ENCODE peak calls at places on chromosomes 5 and 9, in eight cellular contexts. P is suprapubic skin; A is CD4-positive, CD25-positive, alpha-beta regulatory T cell; N is left ventricle myocardium inferior; F is tibial nerve; W is OCI-LY7; M is GM23248; Z is adipocyte. R is an unnamed sample. For H3K4me1, the result is how much of the 10 kb centered on the place peaks cover.

GRCh38 chr5:163585206-163585605 is 79.8 kb downstream of the MAT2B start:
- DNase-seq in P (no peak), A (no peak), N (no peak), F (no peak), W (no peak), M (peak), Z (no peak), R (no peak)

GRCh38 chr5:84088996-84089395 is 295.7 kb downstream of the EDIL3 start:
- DNase-seq in P (no peak), A (no peak), N (no peak), F (no peak), W (peak), M (peak), Z (peak), R (no peak)

GRCh38 chr9:125370786-125371185 is 109.2 kb downstream of the GAPVD1 start:
- DNase-seq in P (no peak), A (no peak), N (no peak), F (no peak), W (no peak), M (no peak), Z (no peak), R (no peak)

GRCh38 chr5:151492729-151493128 is 45.3 kb downstream of the SLC36A1 start:
- DNase-seq in P (no peak), A (no peak), N (no peak), F (no peak), W (no peak), M (peak), Z (peak), R (no peak)

GRCh38 chr9:69215774-69216482 is 41.9 kb downstream of the TJP2 start:
- DNase-seq in P (no peak), A (no peak), N (no peak), F (no peak), W (no peak), M (no peak), Z (no peak), R (no peak)

GRCh38 chr5:123752576-123752975 is 240.6 kb downstream of the CSNK1G3 start:
- DNase-seq in P (no peak), A (no peak), N (no peak), F (peak), W (no peak), M (peak), Z (peak), R (no peak)

GRCh38 chr5:97157689-97158088 is 15.3 kb upstream of the LIX1 start:
- DNase-seq in P (no peak), A (no peak), N (no peak), F (no peak), W (no peak), M (no peak), Z (no peak), R (no peak)

GRCh38 chr9:71636143-71636839 is 132.0 kb downstream of the CEMIP2 start:
- DNase-seq in P (no peak), A (no peak), N (no peak), F (no peak), W (no peak), M (no peak), Z (no peak), R (no peak)

GRCh38 chr5:144142030-144142825 is 28.2 kb downstream of the YIPF5 start:
- DNase-seq in P (no peak), A (no peak), N (no peak), F (no peak), W (peak), M (peak), Z (peak), R (no peak)

GRCh38 chr9:136759436-136760325 is 1.6 kb upstream of the LCN8 start:
- DNase-seq in P (no peak), A (no peak), N (no peak), F (no peak), W (no peak), M (no peak), Z (no peak), R (no peak)

GRCh38 chr5:135448796-135449507 is 1.8 kb upstream of the DCANP1 start:
- DNase-seq in P (no peak), A (no peak), N (no peak), F (no peak), W (no peak), M (no peak), Z (peak), R (no peak)

GRCh38 chr5:98031926-98032325 is 741.5 kb upstream of the RGMB start:
- DNase-seq in P (no peak), A (no peak), N (no peak), F (no peak), W (no peak), M (peak), Z (no peak), R (no peak)

GRCh38 chr9:72042928-72043327 is 17.5 kb downstream of the C9orf57 start:
- DNase-seq in P (no peak), A (no peak), N (no peak), F (no peak), W (no peak), M (no peak), Z (no peak), R (no peak)

GRCh38 chr5:1686066-1686802 is 113.4 kb downstream of the MRPL36 start:
- DNase-seq in P (no peak), A (no peak), N (no peak), F (no peak), W (no peak), M (no peak), Z (no peak), R (no peak)

GRCh38 chr9:100674419-100675122 is 96.7 kb downstream of the CAVIN4 start:
- DNase-seq in P (no peak), A (no peak), N (no peak), F (no peak), W (no peak), M (peak), Z (peak), R (no peak)

DNA sequence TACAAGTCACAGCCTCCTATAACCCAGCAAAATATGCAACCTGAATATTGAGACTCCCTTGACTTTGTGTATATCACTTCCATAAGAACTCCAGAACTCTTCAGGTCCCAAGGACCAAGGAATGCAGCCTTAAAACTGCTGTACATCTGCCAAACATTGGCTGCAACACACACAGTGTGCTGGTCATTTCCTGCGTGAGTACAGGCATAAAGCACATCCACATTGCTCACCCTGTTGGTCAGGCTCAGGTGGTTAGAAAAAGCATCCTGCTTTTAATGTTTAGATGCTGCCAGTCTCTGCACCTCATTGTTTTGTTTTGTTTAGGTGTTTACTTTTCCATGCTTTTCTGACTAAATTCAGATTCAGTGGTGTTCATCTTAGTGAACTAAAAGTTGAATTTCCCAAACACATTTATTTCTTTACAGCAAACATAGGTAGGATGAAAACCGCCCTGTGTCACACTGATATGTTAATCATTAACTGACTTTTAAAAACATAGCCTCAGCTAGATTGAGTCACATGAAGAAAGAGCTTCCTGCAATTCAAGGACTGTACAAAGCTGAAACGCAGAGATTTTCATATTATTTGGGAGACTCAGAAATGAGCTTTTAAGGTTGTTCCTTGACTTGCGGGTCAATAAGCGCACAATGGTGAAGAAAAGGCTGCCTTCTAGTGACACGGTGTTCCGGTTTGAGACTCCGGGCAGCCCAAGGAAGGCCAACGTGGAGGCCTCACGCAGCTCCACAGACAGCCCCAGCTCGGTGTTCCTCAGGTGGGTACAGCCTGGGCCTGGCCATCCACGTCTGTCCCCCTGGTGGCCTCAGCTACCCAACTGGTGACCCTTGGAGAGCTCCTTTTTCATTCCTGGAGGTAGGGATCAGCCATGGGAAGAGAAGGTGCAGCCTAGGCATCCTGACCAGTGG is 52.2 kb upstream of the GRAMD2B start:
- DNase-seq in P (no peak), A (no peak), N (no peak), F (no peak), W (no peak), M (peak), Z (no peak), R (no peak)
- H3K4me1 ChIP-seq in P (under half), A (under half), N (under half), F (under half), W (under half), M (under half), Z (under half), R (under half)

GRCh38 chr5:142222235-142222880 is 102.5 kb downstream of the SPRY4 start:
- DNase-seq in P (peak), A (no peak), N (no peak), F (no peak), W (no peak), M (no peak), Z (peak), R (no peak)
- H3K4me3 ChIP-seq in P (no peak), A (no peak), N (no peak), F (no peak), W (no peak), M (no peak), Z (no peak), R (no peak)

GRCh38 chr5:108451269-108451668 is 69.4 kb upstream of the FBXL17 start:
- DNase-seq in P (no peak), A (no peak), N (no peak), F (no peak), W (no peak), M (peak), Z (peak), R (no peak)
- H3K4me1 ChIP-seq in P (under half), A (under half), N (under half), F (under half), W (under half), M (under half), Z (under half), R (under half)

GRCh38 chr9:35650341-35651158 is at the start of gene SIT1:
- DNase-seq in P (peak), A (peak), N (no peak), F (no peak), W (peak), M (no peak), Z (no peak), R (peak)
- H3K4me3 ChIP-seq in P (peak), A (peak), N (no peak), F (no peak), W (peak), M (peak), Z (peak), R (peak)

DNA sequence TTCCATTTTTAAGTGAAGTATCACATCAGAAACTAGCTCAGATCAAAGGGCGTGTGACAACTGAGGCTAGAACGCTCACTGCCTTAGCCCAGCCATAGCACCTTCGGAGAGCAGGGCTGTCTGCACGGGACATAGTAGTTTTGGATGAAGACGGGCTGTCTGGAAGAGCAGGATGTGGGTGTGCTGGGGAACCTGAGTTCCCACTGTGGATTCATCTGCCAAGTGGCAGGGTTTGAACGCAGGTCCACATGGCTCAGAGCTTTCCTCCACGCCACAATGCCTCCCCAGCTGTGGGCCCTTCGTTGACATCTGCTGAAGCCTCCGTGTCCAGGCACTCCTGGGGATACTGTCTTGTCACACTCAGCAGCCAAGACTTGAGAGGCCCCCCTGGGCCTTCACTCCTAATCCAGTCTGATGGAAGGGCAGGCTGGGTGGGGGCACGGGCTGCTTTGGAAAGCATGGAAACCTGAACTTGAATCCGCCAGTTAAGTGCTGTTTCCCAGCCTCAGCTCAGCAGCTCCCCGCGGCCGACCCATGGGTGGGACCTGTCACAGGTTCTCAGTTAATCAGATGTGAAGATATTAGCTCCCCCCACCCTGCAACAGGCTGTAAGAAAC is 228.1 kb downstream of the FANCC start:
- DNase-seq in P (peak), A (no peak), N (no peak), F (no peak), W (no peak), M (no peak), Z (no peak), R (no peak)
- H3K4me1 ChIP-seq in P (half or more), A (under half), N (half or more), F (under half), W (under half), M (under half), Z (under half), R (under half)

GRCh38 chr5:171776176-171776575 is 9.4 kb upstream of the SMIM23 start:
- DNase-seq in P (no peak), A (no peak), N (no peak), F (no peak), W (no peak), M (no peak), Z (no peak), R (no peak)
- H3K4me3 ChIP-seq in P (no peak), A (no peak), N (no peak), F (no peak), W (no peak), M (no peak), Z (no peak), R (no peak)

GRCh38 chr9:2964485-2964884 is 120.6 kb upstream of the PUM3 start:
- DNase-seq in P (no peak), A (no peak), N (no peak), F (peak), W (no peak), M (no peak), Z (no peak), R (no peak)

GRCh38 chr9:2966846-2967372 is 123.0 kb upstream of the PUM3 start:
- DNase-seq in P (no peak), A (no peak), N (no peak), F (no peak), W (no peak), M (no peak), Z (no peak), R (no peak)

GRCh38 chr9:2962471-2963172 is 118.7 kb upstream of the PUM3 start:
- DNase-seq in P (no peak), A (no peak), N (no peak), F (no peak), W (no peak), M (no peak), Z (no peak), R (no peak)

GRCh38 chr9:2967779-2968178 is 123.9 kb upstream of the PUM3 start:
- DNase-seq in P (no peak), A (no peak), N (no peak), F (no peak), W (no peak), M (peak), Z (no peak), R (no peak)

GRCh38 chr9:2963307-2963706 is 119.4 kb upstream of the PUM3 start:
- DNase-seq in P (no peak), A (no peak), N (no peak), F (no peak), W (no peak), M (no peak), Z (no peak), R (no peak)
- H3K4me1 ChIP-seq in P (under half), A (under half), N (under half), F (under half), W (under half), M (under half), Z (under half), R (under half)

GRCh38 chr5:80125022-80125961 is 90.1 kb downstream of the THBS4 start:
- DNase-seq in P (no peak), A (no peak), N (no peak), F (no peak), W (peak), M (no peak), Z (no peak), R (no peak)
- H3K4me3 ChIP-seq in P (no peak), A (no peak), N (no peak), F (no peak), W (no peak), M (no peak), Z (no peak), R (no peak)

GRCh38 chr9:70475211-70475610 is 60.8 kb upstream of the KLF9 start:
- DNase-seq in P (no peak), A (no peak), N (no peak), F (no peak), W (no peak), M (no peak), Z (no peak), R (no peak)
- H3K4me1 ChIP-seq in P (half or more), A (under half), N (half or more), F (under half), W (under half), M (under half), Z (half or more), R (under half)

R was measured in effector memory CD4-positive, alpha-beta T cell.